ENCODE peak calls at places on chromosome 13, in six cellular contexts. U is H1, X is HepG2, G is HCT116, K is GM12878, Q is K562. I is an unnamed sample.

GRCh38 chr13:26015276-26015934 is 36.4 kb downstream of the SHISA2 start:
- DNase-seq in X (no peak), K (no peak), U (peak; percentile 20), G (no peak), Q (no peak), I (no peak)

GRCh38 chr13:92994056-92994455 is 232.6 kb upstream of the GPC6 start:
- DNase-seq in X (no peak), U (no peak), Q (no peak), G (no peak), K (no peak), I (no peak)

GRCh38 chr13:97257800-97258799 is 36.0 kb downstream of the MBNL2 start:
- DNase-seq in G (peak; percentile 93), K (peak; percentile 37), X (peak; percentile 87), U (no peak), Q (peak; percentile 65), I (no peak)

GRCh38 chr13:20964904-20965303 is 62.4 kb upstream of the XPO4 start:
- DNase-seq in K (no peak), G (no peak), U (no peak), X (no peak), Q (no peak), I (no peak)

GRCh38 chr13:46963874-46964273 is 67.0 kb upstream of the HTR2A start:
- DNase-seq in X (no peak), K (no peak), G (no peak), Q (no peak), U (no peak), I (no peak)

GRCh38 chr13:47146136-47146535 is 249.3 kb upstream of the HTR2A start:
- DNase-seq in U (no peak), Q (no peak), K (no peak), X (no peak), G (no peak), I (no peak)

GRCh38 chr13:37621811-37622361 is 23.3 kb upstream of the POSTN start:
- DNase-seq in G (no peak), X (no peak), Q (no peak), K (no peak), U (no peak), I (no peak)

GRCh38 chr13:54980651-54981050 is 1952.0 kb downstream of the OLFM4 start:
- DNase-seq in K (no peak), G (no peak), X (no peak), Q (no peak), U (no peak), I (no peak)

GRCh38 chr13:49579501-49579900 is 5.9 kb downstream of the RCBTB1 start:
- DNase-seq in X (no peak), K (no peak), Q (no peak), G (no peak), U (no peak), I (no peak)

GRCh38 chr13:43767351-43767901 is 19.3 kb downstream of the ENOX1 start:
- DNase-seq in Q (no peak), K (no peak), X (no peak), G (no peak), U (no peak), I (no peak)

GRCh38 chr13:61162636-61163035 is 253.0 kb downstream of the PCDH20 start:
- DNase-seq in X (no peak), U (no peak), Q (no peak), K (no peak), G (no peak), I (no peak)

GRCh38 chr13:19596960-19597361 is 35.6 kb upstream of the TPTE2 start:
- DNase-seq in X (peak; percentile 96), U (no peak), Q (no peak), K (no peak), G (peak; percentile 40), I (no peak)

GRCh38 chr13:36548129-36548528 is 115.8 kb downstream of the CCNA1 start:
- DNase-seq in X (no peak), U (no peak), Q (no peak), K (no peak), G (no peak), I (no peak)

GRCh38 chr13:48506092-48506701 is 26.7 kb downstream of the RCBTB2 start:
- DNase-seq in G (no peak), K (no peak), Q (no peak), X (no peak), U (no peak), I (no peak)

GRCh38 chr13:104008075-104008474 is 941.9 kb upstream of the SLC10A2 start:
- DNase-seq in Q (no peak), G (no peak), K (no peak), U (no peak), X (no peak), I (no peak)

GRCh38 chr13:104008571-104009435 is 942.6 kb upstream of the SLC10A2 start:
- DNase-seq in Q (no peak), X (no peak), K (no peak), U (no peak), G (no peak), I (no peak)

GRCh38 chr13:104014803-104015645 is 948.8 kb upstream of the SLC10A2 start:
- DNase-seq in X (no peak), K (no peak), Q (no peak), U (no peak), G (no peak), I (no peak)

GRCh38 chr13:104015646-104016396 is 949.6 kb upstream of the SLC10A2 start:
- DNase-seq in Q (no peak), G (no peak), K (no peak), U (no peak), X (no peak), I (no peak)

DNA sequence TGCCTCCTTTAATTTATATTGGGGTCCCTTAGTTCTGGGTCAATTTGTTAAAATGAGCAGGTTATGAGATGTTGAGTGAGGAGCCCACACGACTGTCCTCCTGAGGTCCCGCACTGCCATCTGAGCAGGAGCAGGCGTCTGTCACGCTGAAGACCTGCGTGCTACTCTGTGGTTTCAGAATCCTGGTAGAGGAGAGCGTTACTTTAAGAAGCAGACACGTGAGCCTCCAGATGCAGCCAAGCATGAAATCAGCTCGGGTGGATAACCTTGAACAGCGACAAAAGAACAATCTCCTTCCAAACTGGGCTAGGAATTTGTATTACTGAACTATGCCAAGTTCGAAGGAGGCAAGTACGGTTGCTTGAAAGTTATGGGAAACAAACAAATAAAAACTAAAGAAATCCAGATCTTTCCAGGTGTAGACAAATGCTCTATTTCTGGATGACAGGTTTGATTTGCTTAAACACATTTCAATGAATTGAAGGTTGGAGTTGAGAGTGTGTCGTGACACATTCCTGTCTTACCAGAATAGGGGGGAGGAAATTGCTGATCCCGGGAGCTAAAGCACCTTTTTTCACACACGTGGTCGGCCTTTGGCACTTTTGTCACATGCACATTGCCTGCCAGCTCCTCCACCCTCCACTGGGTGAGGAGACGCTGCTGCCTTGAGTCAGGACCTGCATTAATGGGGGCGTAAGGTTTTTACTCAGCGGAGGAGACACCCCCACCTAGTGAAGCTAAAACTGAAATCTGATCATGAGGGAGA is 945.5 kb upstream of the SLC10A2 start:
- DNase-seq in Q (no peak), U (no peak), K (no peak), G (no peak), X (no peak), I (no peak)
- H3K4me3 ChIP-seq in Q (no peak overlapping the region), U (no peak overlapping the region), K (no peak overlapping the region), G (no peak overlapping the region), X (no peak overlapping the region), I (no peak overlapping the region)

GRCh38 chr13:111449041-111449440 is 128.6 kb downstream of the TEX29 start:
- DNase-seq in X (no peak), K (no peak), G (no peak), U (no peak), Q (no peak), I (no peak)

GRCh38 chr13:111456452-111457230 is 136.2 kb downstream of the TEX29 start:
- DNase-seq in X (no peak), K (no peak), G (no peak), Q (no peak), U (no peak), I (no peak)

GRCh38 chr13:111448504-111448903 is 128.1 kb downstream of the TEX29 start:
- DNase-seq in G (no peak), K (no peak), Q (no peak), U (no peak), X (no peak), I (no peak)

DNA sequence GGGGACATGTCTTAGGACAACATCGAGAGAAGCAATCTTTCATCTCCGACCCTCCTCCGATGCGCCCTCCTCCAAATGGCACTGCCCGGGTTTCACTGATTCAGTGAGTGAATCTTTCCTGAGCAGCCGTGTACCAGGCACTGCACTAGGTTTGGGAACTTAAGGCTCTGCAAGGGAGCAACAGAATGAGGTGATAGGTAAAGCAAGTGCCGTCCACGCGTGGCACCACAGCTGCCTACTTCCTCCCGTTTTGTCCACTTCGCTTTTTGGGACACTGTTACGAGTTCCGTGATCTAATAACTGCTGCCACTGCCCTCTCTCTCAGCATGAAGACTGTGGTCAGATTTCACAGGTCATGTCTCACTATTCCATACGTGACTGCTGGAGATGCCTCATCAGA is 131.0 kb downstream of the TEX29 start:
- DNase-seq in K (no peak), Q (no peak), G (no peak), U (no peak), X (no peak), I (no peak)
- H3K27me3 ChIP-seq in K (no peaks in the 10 kb centered on the region), Q (peaks cover 6% of the 10 kb centered on the region), G (peaks cover 46% of the 10 kb centered on the region), U (no peaks in the 10 kb centered on the region), X (peaks cover 7% of the 10 kb centered on the region), I (no peaks in the 10 kb centered on the region)

DNA sequence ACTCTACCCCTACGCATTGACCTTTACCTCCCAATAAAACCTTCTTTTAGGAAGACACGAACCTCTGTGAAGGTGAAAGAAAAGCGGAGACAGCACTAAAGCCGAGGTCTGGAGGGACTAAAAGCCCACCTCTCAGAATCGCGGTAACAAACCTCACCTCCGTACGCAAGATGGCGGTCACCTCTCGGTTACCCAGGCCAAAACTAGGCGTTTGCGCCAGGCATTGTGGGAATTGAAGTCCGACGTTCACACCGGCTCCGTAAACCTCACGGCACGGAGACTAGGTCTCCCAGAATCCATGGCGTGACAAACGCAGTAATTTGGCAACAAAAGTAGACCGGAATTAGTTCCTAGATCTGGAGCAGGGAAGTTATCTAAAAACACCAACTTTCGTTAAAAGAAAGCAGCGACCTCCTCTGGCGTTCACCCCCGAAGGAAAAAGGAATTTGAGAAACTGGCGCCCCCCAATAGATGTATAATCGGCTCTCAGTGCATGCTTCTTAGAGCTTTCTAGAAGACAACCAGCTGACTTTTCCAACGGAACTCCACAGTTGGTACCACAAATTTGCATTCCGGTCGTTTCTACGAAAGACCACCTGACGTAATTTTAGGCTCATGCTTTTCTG is at the start of gene N4BP2L2:
- DNase-seq in X (peak; percentile 96), U (peak; percentile 85), Q (peak; percentile 71), K (peak; percentile 94), G (peak; percentile 93), I (peak; percentile 88)
- TF ChIP-seq ZNF274 in X (no peak), U (no peak), Q (no peak), K (no peak), G (no peak), I (no peak)

DNA sequence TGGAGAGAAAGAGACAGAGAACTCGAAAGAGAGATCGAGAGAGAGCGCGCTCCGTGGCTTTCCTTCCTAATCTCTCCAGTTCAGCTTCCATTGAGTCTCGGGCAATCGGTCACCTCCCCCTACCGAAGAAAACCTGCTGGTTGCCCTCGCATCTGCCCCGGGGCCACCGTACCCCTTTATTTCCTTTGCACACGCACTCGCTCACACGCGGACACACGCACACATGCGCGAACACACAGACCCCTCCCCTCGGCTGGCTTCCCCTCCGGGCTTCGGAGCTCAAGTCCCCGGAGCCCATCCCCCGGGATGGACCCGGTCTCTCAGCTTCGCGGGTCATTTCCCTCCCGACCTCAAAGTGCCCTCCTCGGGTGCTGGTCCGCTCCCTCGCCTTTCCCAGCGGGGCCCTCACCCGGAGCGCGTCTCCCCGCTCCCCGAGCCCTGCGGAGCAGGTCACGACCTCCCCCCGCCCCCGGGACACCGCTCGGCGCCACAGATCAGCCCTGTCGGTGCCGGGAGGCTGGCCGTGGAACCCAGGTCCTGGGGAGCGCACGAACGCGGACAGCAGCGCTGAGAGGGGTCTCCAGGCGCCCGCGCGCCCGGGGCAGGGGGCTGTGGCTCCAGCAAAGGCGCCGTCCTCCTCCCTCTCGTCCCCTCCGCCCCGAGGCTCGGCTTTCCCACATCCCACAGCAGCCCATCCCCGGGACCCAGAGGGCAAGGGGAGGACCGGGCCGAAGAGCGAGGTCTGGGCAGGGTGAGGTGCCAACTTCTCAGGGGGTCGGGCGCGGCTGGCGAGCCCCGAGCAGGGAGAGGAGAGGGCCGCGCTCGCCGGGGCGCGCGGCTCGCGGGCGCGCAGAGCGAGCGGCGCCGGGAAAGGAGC is 1.8 kb downstream of the DACH1 start:
- DNase-seq in K (no peak), Q (no peak), G (no peak), U (peak; percentile 69), X (no peak), I (no peak)
- H3K4me3 ChIP-seq in K (no peak overlapping the region), Q (no peak overlapping the region), G (no peak overlapping the region), U (peak overlapping the region; percentile 65), X (no peak overlapping the region), I (peak overlapping the region; percentile 42)